ENCODE peak calls at places on chromosome 3, in four cellular contexts. T is HTR-8/SVneo; J is stimulated activated CD4-positive, alpha-beta T cell treated with anti-CD3 and anti-CD28 coated beads, Interleukin-12 subunit alpha, Interleukin-12 subunit beta, amount 100 ng/mL, for 48 hours; D is DMS153. N is an unnamed sample.

GRCh38 chr3:60421749-60422467 is 829.3 kb downstream of the FHIT start:
- DNase-seq in J (no peak), D (no peak), T (no peak), N (no peak)

GRCh38 chr3:189353318-189353958 is 181.7 kb downstream of the TPRG1 start:
- DNase-seq in T (no peak), D (no peak), J (no peak), N (no peak)

GRCh38 chr3:194306771-194307640 is 44.1 kb downstream of the CPN2 start:
- DNase-seq in J (no peak), D (no peak), T (no peak), N (no peak)

GRCh38 chr3:141231101-141231922 is at the start of gene PXYLP1:
- DNase-seq in D (peak; percentile 73), T (peak; percentile 92), J (peak; percentile 80), N (peak; percentile 89)

GRCh38 chr3:183073839-183074615 is 25.3 kb downstream of the MCCC1 start:
- DNase-seq in D (no peak), J (no peak), T (no peak), N (no peak)

GRCh38 chr3:4038351-4038750 is 239.1 kb downstream of the LRRN1 start:
- DNase-seq in T (no peak), J (no peak), D (no peak), N (no peak)

GRCh38 chr3:15903776-15904720 is 106.3 kb upstream of the ANKRD28 start:
- DNase-seq in T (no peak), D (no peak), J (no peak), N (no peak)

GRCh38 chr3:78838362-78838761 is 929.4 kb downstream of the ROBO1 start:
- DNase-seq in T (no peak), J (no peak), D (no peak), N (no peak)

GRCh38 chr3:122305818-122306621 is 19.0 kb upstream of the CSTA start:
- DNase-seq in D (peak; percentile 45), T (no peak), J (no peak), N (no peak)

GRCh38 chr3:45560270-45561020 is 34.1 kb upstream of the LIMD1 start:
- DNase-seq in J (no peak), D (no peak), T (no peak), N (no peak)

GRCh38 chr3:52931889-52932288 is 34.5 kb upstream of the STIMATE start:
- DNase-seq in D (no peak), J (no peak), T (no peak), N (no peak)

GRCh38 chr3:21894459-21895083 is 143.6 kb upstream of the ZNF385D start:
- DNase-seq in T (peak; percentile 2), J (no peak), D (no peak), N (no peak)

GRCh38 chr3:19825175-19825574 is 108.8 kb downstream of the EFHB start:
- DNase-seq in D (no peak), T (no peak), J (no peak), N (no peak)

GRCh38 chr3:179069762-179070390 is 1.7 kb downstream of the ZMAT3 start:
- DNase-seq in J (no peak), T (no peak), D (peak; percentile 23), N (no peak)